ENCODE peak calls at places on chromosome 18, in seven cellular contexts. R is COR-L47, E is dermis blood vessel endothelial cell, N is T-helper 2 cell, S is endothelial cell, M is NCI-H82, Z is anterior cingulate cortex. U is an unnamed sample.

GRCh38 chr18:27315001-27315400 is 129.9 kb upstream of the CHST9 start:
- DNase-seq in M (no peak), R (no peak), E (peak), N (no peak), Z (no peak), S (no peak), U (no peak)

GRCh38 chr18:35407871-35408481 is 30.8 kb upstream of the ZNF396 start:
- DNase-seq in R (peak), S (peak), E (peak), Z (no peak), N (no peak), M (peak), U (peak)

GRCh38 chr18:77161954-77162353 is 29.4 kb upstream of the MBP start:
- DNase-seq in E (no peak), N (no peak), R (peak), Z (no peak), S (no peak), M (no peak), U (no peak)

GRCh38 chr18:25737710-25738251 is 352.6 kb downstream of the SS18 start:
- DNase-seq in R (no peak), Z (no peak), N (no peak), S (no peak), E (no peak), M (peak), U (no peak)

GRCh38 chr18:24321071-24321470 is 76.6 kb downstream of the OSBPL1A start:
- DNase-seq in R (no peak), S (no peak), Z (no peak), E (no peak), N (no peak), M (no peak), U (no peak)

GRCh38 chr18:43692291-43692690 is 415.0 kb upstream of the SYT4 start:
- DNase-seq in E (no peak), N (no peak), S (no peak), R (no peak), Z (no peak), M (no peak), U (no peak)

GRCh38 chr18:42229211-42230210 is 274.5 kb downstream of the PIK3C3 start:
- DNase-seq in N (no peak), S (no peak), Z (no peak), R (no peak), E (no peak), M (no peak), U (no peak)

GRCh38 chr18:37320320-37320719 is 245.3 kb downstream of the CELF4 start:
- DNase-seq in N (no peak), E (no peak), S (no peak), R (no peak), Z (no peak), M (no peak), U (no peak)

GRCh38 chr18:32470136-32470712 is 458 bp downstream of the GAREM1 start:
- DNase-seq in Z (peak), R (peak), M (peak), E (peak), N (no peak), S (peak), U (no peak)

GRCh38 chr18:47749195-47749973 is 181.1 kb downstream of the SMAD2 start:
- DNase-seq in Z (peak), M (peak), R (peak), S (peak), E (peak), N (peak), U (peak)

GRCh38 chr18:31791817-31792579 is 31.3 kb upstream of the SLC25A52 start:
- DNase-seq in Z (no peak), S (no peak), N (no peak), E (no peak), R (no peak), M (no peak), U (no peak)

GRCh38 chr18:23422751-23423418 is 30.2 kb upstream of the RIOK3 start:
- DNase-seq in Z (no peak), S (no peak), M (no peak), E (no peak), R (peak), N (no peak), U (peak)

GRCh38 chr18:3995476-3996102 is 459.5 kb downstream of the DLGAP1 start:
- DNase-seq in R (peak), E (peak), M (peak), S (peak), Z (no peak), N (no peak), U (peak)

GRCh38 chr18:63730788-63731187 is 28.0 kb downstream of the SERPINB11 start:
- DNase-seq in S (no peak), N (no peak), M (no peak), R (no peak), E (no peak), Z (no peak), U (no peak)

U was measured in NCI-H1105.